ENCODE peak calls at places on chromosomes 1 and 21, in nine cellular contexts. X, B, R, K, W, I, E, M and Z are unnamed samples.

GRCh38 chr1:233972951-233973635 is 68.6 kb downstream of the SLC35F3 start:
- DNase-seq in X (no peak), B (peak), R (no peak), K (no peak), W (no peak), I (peak), E (no peak), M (no peak), Z (no peak)

GRCh38 chr1:234535763-234536515 is 57.0 kb upstream of the TARBP1 start:
- DNase-seq in X (peak), B (no peak), R (peak), K (peak), W (peak), I (peak), E (peak), M (peak), Z (no peak)

GRCh38 chr21:44966135-44967081 is 26.6 kb downstream of the SLX9 start:
- DNase-seq in X (no peak), B (no peak), R (no peak), K (peak), W (no peak), I (no peak), E (peak), M (no peak), Z (no peak)

GRCh38 chr1:41447995-41448770 is 36.3 kb downstream of the EDN2 start:
- DNase-seq in X (no peak), B (no peak), R (no peak), K (no peak), W (no peak), I (no peak), E (no peak), M (no peak), Z (no peak)

GRCh38 chr1:181189691-181190361 is 101.3 kb downstream of the IER5 start:
- DNase-seq in X (peak), B (peak), R (peak), K (peak), W (peak), I (peak), E (peak), M (peak), Z (peak)

GRCh38 chr1:232462200-232462599 is 167.7 kb downstream of the SIPA1L2 start:
- DNase-seq in X (no peak), B (no peak), R (no peak), K (no peak), W (no peak), I (peak), E (no peak), M (peak), Z (no peak)

GRCh38 chr1:178417858-178418257 is 78.9 kb downstream of the CLEC20A start:
- DNase-seq in X (no peak), B (peak), R (no peak), K (no peak), W (no peak), I (peak), E (no peak), M (peak), Z (peak)

GRCh38 chr1:109805486-109806180 is 41.9 kb upstream of the EPS8L3 start:
- DNase-seq in X (peak), B (no peak), R (no peak), K (no peak), W (no peak), I (no peak), E (no peak), M (no peak), Z (no peak)

GRCh38 chr1:191671236-191671635 is 487.0 kb upstream of the RGS18 start:
- DNase-seq in X (no peak), B (no peak), R (no peak), K (no peak), W (no peak), I (no peak), E (no peak), M (peak), Z (no peak)

GRCh38 chr1:177812650-177813049 is 157.2 kb downstream of the SEC16B start:
- DNase-seq in X (no peak), B (no peak), R (no peak), K (no peak), W (no peak), I (no peak), E (no peak), M (no peak), Z (no peak)

GRCh38 chr21:42220138-42220701 is 1.3 kb downstream of the ABCG1 start:
- DNase-seq in X (peak), B (no peak), R (peak), K (peak), W (peak), I (peak), E (peak), M (peak), Z (peak)

GRCh38 chr1:209866201-209866600 is 38.4 kb downstream of the UTP25 start:
- DNase-seq in X (no peak), B (no peak), R (no peak), K (no peak), W (no peak), I (no peak), E (no peak), M (no peak), Z (no peak)

GRCh38 chr1:179021873-179022272 is 3.8 kb upstream of the FAM20B start:
- DNase-seq in X (no peak), B (no peak), R (no peak), K (no peak), W (no peak), I (peak), E (no peak), M (peak), Z (no peak)

GRCh38 chr21:26117324-26117971 is 53.1 kb downstream of the APP start:
- DNase-seq in X (no peak), B (no peak), R (no peak), K (no peak), W (no peak), I (no peak), E (no peak), M (no peak), Z (no peak)

GRCh38 chr1:79161077-79161476 is 154.5 kb upstream of the ADGRL4 start:
- DNase-seq in X (no peak), B (no peak), R (no peak), K (no peak), W (no peak), I (no peak), E (no peak), M (peak), Z (no peak)

GRCh38 chr1:230891413-230891812 is 23.1 kb upstream of the C1orf198 start:
- DNase-seq in X (no peak), B (no peak), R (no peak), K (no peak), W (no peak), I (no peak), E (no peak), M (no peak), Z (no peak)

GRCh38 chr1:97845805-97846204 is 75.0 kb downstream of the DPYD start:
- DNase-seq in X (no peak), B (no peak), R (no peak), K (no peak), W (no peak), I (no peak), E (no peak), M (no peak), Z (no peak)

GRCh38 chr1:163174524-163175437 is 27.9 kb downstream of the RGS5 start:
- DNase-seq in X (peak), B (peak), R (peak), K (peak), W (peak), I (peak), E (peak), M (peak), Z (no peak)

GRCh38 chr1:1914842-1915692 is at the start of gene CALML6:
- DNase-seq in X (peak), B (no peak), R (peak), K (no peak), W (no peak), I (no peak), E (no peak), M (no peak), Z (no peak)

GRCh38 chr1:180988221-180988826 is 34.3 kb downstream of the STX6 start:
- DNase-seq in X (no peak), B (no peak), R (no peak), K (peak), W (no peak), I (no peak), E (no peak), M (no peak), Z (no peak)

GRCh38 chr1:905811-906531 is 17.8 kb upstream of the SAMD11 start:
- DNase-seq in X (peak), B (no peak), R (peak), K (no peak), W (no peak), I (no peak), E (peak), M (no peak), Z (peak)

GRCh38 chr1:204077979-204078696 is 5.2 kb downstream of the SOX13 start:
- DNase-seq in X (no peak), B (no peak), R (no peak), K (peak), W (no peak), I (peak), E (no peak), M (peak), Z (no peak)
- TF ChIP-seq POLR2A in X (no peak), B (no peak), R (no peak), K (no peak), W (no peak), I (no peak), E (no peak), M (no peak), Z (no peak)

GRCh38 chr21:36323032-36323431 is 3.0 kb downstream of the MORC3 start:
- DNase-seq in X (no peak), B (no peak), R (no peak), K (no peak), W (no peak), I (no peak), E (no peak), M (peak), Z (no peak)
- TF ChIP-seq POLR2A in X (no peak), B (no peak), R (no peak), K (no peak), W (no peak), I (no peak), E (no peak), M (no peak), Z (no peak)

GRCh38 chr1:147721711-147722110 is 38.7 kb downstream of the GJA5 start:
- DNase-seq in X (no peak), B (no peak), R (no peak), K (no peak), W (peak), I (no peak), E (no peak), M (no peak), Z (no peak)
- TF ChIP-seq POLR2A in X (no peak), B (no peak), R (no peak), K (no peak), W (no peak), I (no peak), E (no peak), M (no peak), Z (no peak)

DNA sequence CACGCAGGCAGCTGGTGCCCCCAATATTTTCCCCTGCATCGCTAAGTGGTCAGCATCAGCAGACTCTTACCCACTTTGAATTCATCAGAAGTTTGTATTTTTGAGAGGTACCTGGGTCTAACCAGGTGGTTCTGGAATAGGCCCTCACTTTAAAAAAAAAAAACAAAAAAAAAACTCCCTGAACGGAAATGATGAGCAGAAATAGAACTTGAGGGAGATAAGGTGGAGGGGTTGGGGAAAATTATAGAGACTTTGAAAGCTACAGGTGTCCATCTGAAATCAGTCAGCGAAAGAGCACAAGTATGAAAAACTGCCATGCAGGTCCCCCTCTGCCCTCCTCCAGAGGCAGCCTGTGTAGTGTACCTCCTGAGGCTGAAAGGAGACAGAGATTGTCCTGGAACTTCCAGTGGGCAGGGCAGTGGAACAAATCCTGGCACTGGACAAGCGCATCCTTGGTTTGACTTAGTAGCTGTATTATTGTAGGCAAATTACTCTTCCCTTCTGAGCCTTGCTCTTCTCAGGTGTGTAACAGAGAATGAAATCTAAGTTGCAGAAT is 1.2 kb downstream of the SLAMF7 start:
- DNase-seq in X (no peak), B (no peak), R (no peak), K (no peak), W (no peak), I (no peak), E (no peak), M (no peak), Z (no peak)
- TF ChIP-seq POLR2A in X (no peak), B (no peak), R (no peak), K (no peak), W (no peak), I (no peak), E (no peak), M (no peak), Z (no peak)

DNA sequence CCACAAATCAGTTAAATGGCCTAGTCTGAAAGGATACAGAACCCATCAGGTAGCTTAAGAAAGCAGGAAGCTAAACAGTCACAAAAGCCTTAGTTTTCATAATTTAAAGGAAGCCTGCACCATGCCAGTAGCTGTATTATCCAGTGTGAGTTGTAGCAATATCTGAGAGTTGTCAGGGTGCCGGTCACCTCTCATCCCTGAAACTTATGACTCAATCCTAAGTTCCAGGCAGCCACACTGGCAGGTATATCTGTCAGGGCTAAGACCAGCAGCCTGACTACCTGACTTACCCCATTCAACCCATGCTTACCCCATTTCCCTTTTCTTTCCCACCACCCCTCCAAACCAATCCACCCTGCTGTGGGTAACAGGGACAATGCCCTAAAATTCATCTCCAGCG is 37.8 kb upstream of the LPAR3 start:
- DNase-seq in X (no peak), B (no peak), R (no peak), K (no peak), W (no peak), I (no peak), E (no peak), M (no peak), Z (no peak)
- TF ChIP-seq POLR2A in X (no peak), B (no peak), R (no peak), K (no peak), W (no peak), I (no peak), E (no peak), M (no peak), Z (no peak)

DNA sequence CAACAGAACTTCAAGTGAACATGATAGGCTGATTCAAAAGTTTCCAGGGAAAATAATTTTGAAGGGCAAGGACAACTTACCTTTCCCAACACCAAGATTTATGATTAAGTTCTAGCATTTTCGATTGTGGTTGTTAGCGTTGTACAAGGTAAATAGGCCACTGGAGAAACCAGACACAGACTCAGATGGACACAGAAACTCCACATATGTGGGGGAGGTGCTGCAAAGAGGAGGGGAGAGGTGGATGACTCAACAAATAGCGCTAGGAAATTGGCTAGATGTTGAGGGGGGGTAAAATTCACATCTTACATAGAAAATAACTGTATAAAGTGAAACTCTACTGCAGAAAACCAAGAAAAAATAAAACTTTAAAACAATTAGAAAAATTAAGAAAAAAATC is 564.4 kb downstream of the MATN1 start:
- DNase-seq in X (no peak), B (no peak), R (no peak), K (no peak), W (no peak), I (no peak), E (no peak), M (no peak), Z (no peak)
- TF ChIP-seq POLR2A in X (no peak), B (no peak), R (no peak), K (no peak), W (no peak), I (no peak), E (no peak), M (no peak), Z (no peak)

DNA sequence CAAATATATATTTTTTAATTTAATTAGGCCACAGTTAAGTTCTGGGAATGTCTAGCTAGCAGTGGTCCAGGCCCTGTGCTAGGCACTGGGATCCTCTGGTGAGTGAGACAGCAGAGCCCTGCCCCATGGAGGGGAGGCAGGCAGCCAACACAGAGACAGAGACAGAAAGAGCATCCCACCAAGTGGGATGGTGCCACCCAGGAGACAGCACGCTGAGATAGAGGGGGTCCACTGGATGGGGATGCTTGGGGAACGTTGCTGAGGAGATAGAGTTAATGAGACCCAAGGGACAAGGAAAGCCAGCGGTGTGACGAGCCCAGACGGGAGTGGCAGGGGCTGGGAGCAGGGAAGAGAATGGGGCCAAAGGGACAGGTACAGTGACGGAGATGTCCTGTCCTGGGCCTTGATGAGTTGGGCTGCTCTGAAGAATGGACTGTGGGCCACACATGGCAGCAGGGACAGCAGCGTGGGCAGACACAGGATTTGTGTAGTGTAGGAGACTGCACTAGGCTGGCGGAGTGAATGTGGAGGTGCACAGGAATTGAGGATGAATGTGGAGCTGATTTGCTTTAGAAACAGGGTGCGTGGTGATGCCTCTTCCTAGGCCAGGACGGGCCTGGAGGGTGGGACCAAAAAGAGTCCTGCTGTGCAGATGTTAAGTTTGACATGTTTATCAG is 22.8 kb downstream of the RAB4A start:
- DNase-seq in X (no peak), B (no peak), R (no peak), K (no peak), W (no peak), I (no peak), E (no peak), M (no peak), Z (no peak)
- TF ChIP-seq POLR2A in X (no peak), B (no peak), R (no peak), K (no peak), W (no peak), I (no peak), E (no peak), M (no peak), Z (no peak)